ENCODE peak calls at places on chromosomes 13 and 19, in five cellular contexts. One of them, this sample, is unnamed.

GRCh38 chr19:7515471-7516226 is at the start of gene ZNF358:
- DNase-seq in fibroblast of mammary gland: peak; percentile 51
- DNase-seq in fibroblast of lung: peak; percentile 82
- DNase-seq in neural progenitor cell: peak; percentile 96
- DNase-seq in breast epithelium: no peak
- DNase-seq in this sample: peak; percentile 72

GRCh38 chr19:45403781-45404556 is 900 bp downstream of the PPP1R13L start:
- DNase-seq in neural progenitor cell: peak; percentile 77
- DNase-seq in breast epithelium: peak; percentile 81
- DNase-seq in fibroblast of lung: no peak
- DNase-seq in fibroblast of mammary gland: no peak
- DNase-seq in this sample: peak; percentile 31

GRCh38 chr19:45800009-45800553 is 7.4 kb upstream of the DMWD start:
- DNase-seq in fibroblast of mammary gland: peak; percentile 62
- DNase-seq in breast epithelium: no peak
- DNase-seq in neural progenitor cell: no peak
- DNase-seq in fibroblast of lung: peak; percentile 36
- DNase-seq in this sample: peak; percentile 40

GRCh38 chr19:42422576-42423461 is 4.4 kb downstream of the LIPE start:
- DNase-seq in fibroblast of lung: no peak
- DNase-seq in fibroblast of mammary gland: no peak
- DNase-seq in neural progenitor cell: no peak
- DNase-seq in breast epithelium: no peak
- DNase-seq in this sample: no peak

GRCh38 chr13:29937836-29938235 is 87.4 kb upstream of the UBL3 start:
- DNase-seq in fibroblast of mammary gland: no peak
- DNase-seq in neural progenitor cell: no peak
- DNase-seq in fibroblast of lung: no peak
- DNase-seq in breast epithelium: no peak
- DNase-seq in this sample: no peak

GRCh38 chr13:25171170-25171516 is 945 bp downstream of the AMER2 start:
- DNase-seq in fibroblast of mammary gland: no peak
- DNase-seq in fibroblast of lung: no peak
- DNase-seq in breast epithelium: no peak
- DNase-seq in neural progenitor cell: no peak
- DNase-seq in this sample: no peak

GRCh38 chr13:113746671-113747070 is 12.4 kb upstream of the TMEM255B start:
- DNase-seq in fibroblast of mammary gland: no peak
- DNase-seq in neural progenitor cell: no peak
- DNase-seq in breast epithelium: no peak
- DNase-seq in fibroblast of lung: no peak
- DNase-seq in this sample: no peak

GRCh38 chr13:25153736-25154135 is 18.4 kb downstream of the AMER2 start:
- DNase-seq in breast epithelium: no peak
- DNase-seq in fibroblast of lung: no peak
- DNase-seq in fibroblast of mammary gland: no peak
- DNase-seq in neural progenitor cell: peak; percentile 55
- DNase-seq in this sample: no peak

GRCh38 chr13:41696163-41697003 is 239.0 kb downstream of the RGCC start:
- DNase-seq in fibroblast of mammary gland: peak; percentile 54
- DNase-seq in breast epithelium: no peak
- DNase-seq in fibroblast of lung: peak; percentile 82
- DNase-seq in neural progenitor cell: no peak
- DNase-seq in this sample: peak; percentile 77
- H3K4me3 ChIP-seq in fibroblast of mammary gland: no peak overlapping the region
- H3K4me3 ChIP-seq in breast epithelium: no peak overlapping the region
- H3K4me3 ChIP-seq in fibroblast of lung: no peak overlapping the region
- H3K4me3 ChIP-seq in neural progenitor cell: no peak overlapping the region
- H3K4me3 ChIP-seq in this sample: no peak overlapping the region

GRCh38 chr19:47096721-47097120 is 16.9 kb downstream of the ZC3H4 start:
- DNase-seq in fibroblast of mammary gland: no peak
- DNase-seq in fibroblast of lung: no peak
- DNase-seq in neural progenitor cell: no peak
- DNase-seq in breast epithelium: no peak
- DNase-seq in this sample: no peak

GRCh38 chr19:47097396-47098217 is 16.0 kb downstream of the ZC3H4 start:
- DNase-seq in fibroblast of mammary gland: peak; percentile 73
- DNase-seq in breast epithelium: no peak
- DNase-seq in fibroblast of lung: no peak
- DNase-seq in neural progenitor cell: no peak
- DNase-seq in this sample: no peak

GRCh38 chr19:47093841-47094240 is 19.7 kb downstream of the ZC3H4 start:
- DNase-seq in fibroblast of lung: no peak
- DNase-seq in breast epithelium: no peak
- DNase-seq in fibroblast of mammary gland: no peak
- DNase-seq in neural progenitor cell: no peak
- DNase-seq in this sample: no peak

GRCh38 chr19:47094557-47095517 is 18.7 kb downstream of the ZC3H4 start:
- DNase-seq in breast epithelium: no peak
- DNase-seq in fibroblast of mammary gland: no peak
- DNase-seq in neural progenitor cell: no peak
- DNase-seq in fibroblast of lung: no peak
- DNase-seq in this sample: no peak

GRCh38 chr19:47095707-47096704 is 17.6 kb downstream of the ZC3H4 start:
- DNase-seq in fibroblast of mammary gland: peak; percentile 52
- DNase-seq in neural progenitor cell: no peak
- DNase-seq in breast epithelium: peak; percentile 98
- DNase-seq in fibroblast of lung: no peak
- DNase-seq in this sample: no peak
- TF ChIP-seq CTCF in fibroblast of mammary gland: no peak
- TF ChIP-seq CTCF in neural progenitor cell: no peak
- TF ChIP-seq CTCF in breast epithelium: no peak
- TF ChIP-seq CTCF in fibroblast of lung: no peak
- TF ChIP-seq CTCF in this sample: no peak

GRCh38 chr13:44919103-44919804 is 70.0 kb downstream of the NUFIP1 start:
- DNase-seq in fibroblast of lung: no peak
- DNase-seq in neural progenitor cell: no peak
- DNase-seq in fibroblast of mammary gland: no peak
- DNase-seq in breast epithelium: no peak
- DNase-seq in this sample: no peak
- H3K4me3 ChIP-seq in fibroblast of lung: peak overlapping the region; percentile 38
- H3K4me3 ChIP-seq in neural progenitor cell: peak overlapping the region; percentile 61
- H3K4me3 ChIP-seq in fibroblast of mammary gland: no peak overlapping the region
- H3K4me3 ChIP-seq in breast epithelium: peak overlapping the region; percentile 68
- H3K4me3 ChIP-seq in this sample: peak overlapping the region; percentile 72

GRCh38 chr13:51432576-51432975 is 20.3 kb downstream of the INTS6 start:
- DNase-seq in fibroblast of lung: no peak
- DNase-seq in fibroblast of mammary gland: no peak
- DNase-seq in neural progenitor cell: no peak
- DNase-seq in breast epithelium: no peak
- DNase-seq in this sample: no peak

GRCh38 chr13:51437550-51438127 is 15.2 kb downstream of the INTS6 start:
- DNase-seq in fibroblast of mammary gland: no peak
- DNase-seq in breast epithelium: no peak
- DNase-seq in neural progenitor cell: no peak
- DNase-seq in fibroblast of lung: no peak
- DNase-seq in this sample: no peak

GRCh38 chr13:51435002-51435578 is 17.7 kb downstream of the INTS6 start:
- DNase-seq in fibroblast of mammary gland: peak; percentile 46
- DNase-seq in neural progenitor cell: no peak
- DNase-seq in breast epithelium: no peak
- DNase-seq in fibroblast of lung: peak; percentile 64
- DNase-seq in this sample: peak; percentile 20
- TF ChIP-seq CTCF in fibroblast of mammary gland: peak; percentile 57
- TF ChIP-seq CTCF in neural progenitor cell: peak; percentile 57
- TF ChIP-seq CTCF in breast epithelium: peak; percentile 49
- TF ChIP-seq CTCF in fibroblast of lung: peak; percentile 28
- TF ChIP-seq CTCF in this sample: peak; percentile 70

GRCh38 chr19:13932911-13933393 is 5.3 kb downstream of the PODNL1 start:
- DNase-seq in breast epithelium: no peak
- DNase-seq in neural progenitor cell: no peak
- DNase-seq in fibroblast of lung: no peak
- DNase-seq in fibroblast of mammary gland: no peak
- DNase-seq in this sample: no peak

GRCh38 chr19:13935765-13936486 is 2.3 kb downstream of the PODNL1 start:
- DNase-seq in breast epithelium: no peak
- DNase-seq in neural progenitor cell: peak; percentile 74
- DNase-seq in fibroblast of mammary gland: no peak
- DNase-seq in fibroblast of lung: no peak
- DNase-seq in this sample: no peak

GRCh38 chr19:13938361-13939027 is at the start of gene PODNL1:
- DNase-seq in breast epithelium: no peak
- DNase-seq in fibroblast of mammary gland: peak; percentile 56
- DNase-seq in neural progenitor cell: peak; percentile 28
- DNase-seq in fibroblast of lung: peak; percentile 74
- DNase-seq in this sample: peak; percentile 92

GRCh38 chr19:13934785-13935109 is 3.5 kb downstream of the PODNL1 start:
- DNase-seq in breast epithelium: no peak
- DNase-seq in fibroblast of lung: no peak
- DNase-seq in neural progenitor cell: no peak
- DNase-seq in fibroblast of mammary gland: no peak
- DNase-seq in this sample: no peak

GRCh38 chr19:13937479-13938360 is 497 bp downstream of the PODNL1 start:
- DNase-seq in breast epithelium: no peak
- DNase-seq in fibroblast of mammary gland: no peak
- DNase-seq in neural progenitor cell: peak; percentile 48
- DNase-seq in fibroblast of lung: no peak
- DNase-seq in this sample: no peak
- H3K4me3 ChIP-seq in breast epithelium: peak overlapping the region; percentile 59
- H3K4me3 ChIP-seq in fibroblast of mammary gland: peak overlapping the region; percentile 25
- H3K4me3 ChIP-seq in neural progenitor cell: peak overlapping the region; percentile 19
- H3K4me3 ChIP-seq in fibroblast of lung: peak overlapping the region; percentile 27
- H3K4me3 ChIP-seq in this sample: peak overlapping the region; percentile 88